ENCODE peak calls at places on chromosomes 13 and 19, in five cellular contexts. S is hypothalamus; L is right cardiac atrium; B is stimulated activated CD8-positive, alpha-beta memory T cell treated with anti-CD3 and anti-CD28 coated beads, Interleukin-15, amount 100 ng/mL, for 24 hours; M is activated naive CD4-positive, alpha-beta T cell. W is an unnamed sample.

GRCh38 chr19:8244442-8244841 is 35.3 kb downstream of the CERS4 start:
- DNase-seq in B (no peak), S (no peak), M (no peak), L (no peak), W (no peak)

GRCh38 chr13:42544246-42544915 is 29.6 kb upstream of the TNFSF11 start:
- DNase-seq in B (no peak), M (no peak), S (no peak), L (no peak), W (no peak)

GRCh38 chr13:34435338-34435737 is 506.7 kb upstream of the NBEA start:
- DNase-seq in L (no peak), M (no peak), S (no peak), B (no peak), W (no peak)

GRCh38 chr19:6543866-6544347 is 13.1 kb downstream of the TNFSF9 start:
- DNase-seq in B (no peak), L (no peak), S (no peak), M (no peak), W (no peak)

GRCh38 chr13:49806126-49806536 is 13.6 kb upstream of the KPNA3 start:
- DNase-seq in M (no peak), B (no peak), S (no peak), L (no peak), W (no peak)

GRCh38 chr19:19997656-19998268 is 41.5 kb downstream of the ZNF682 start:
- DNase-seq in L (peak; percentile 21), B (peak; percentile 8), M (no peak), S (no peak), W (peak; percentile 12)

GRCh38 chr13:45820106-45820838 is 31.3 kb downstream of the SIAH3 start:
- DNase-seq in L (no peak), M (no peak), B (no peak), S (no peak), W (no peak)

GRCh38 chr19:3573162-3573857 is 566 bp downstream of the HMG20B start:
- DNase-seq in L (no peak), S (no peak), M (no peak), B (no peak), W (no peak)

GRCh38 chr13:97068964-97069815 is 74.9 kb upstream of the OXGR1 start:
- DNase-seq in M (no peak), L (no peak), S (no peak), B (no peak), W (no peak)

GRCh38 chr19:35030257-35031071 is at the start of gene SCN1B:
- DNase-seq in B (peak; percentile 50), M (peak; percentile 31), S (peak; percentile 61), L (peak; percentile 77), W (peak; percentile 57)

GRCh38 chr19:39661565-39661964 is 5.9 kb downstream of the LGALS16 start:
- DNase-seq in L (no peak), B (no peak), M (no peak), S (no peak), W (no peak)

GRCh38 chr13:22187329-22187728 is 516.5 kb downstream of the FGF9 start:
- DNase-seq in S (no peak), M (no peak), B (no peak), L (no peak), W (no peak)

GRCh38 chr13:40537146-40537895 is 129.1 kb downstream of the FOXO1 start:
- DNase-seq in B (no peak), S (no peak), L (no peak), M (no peak), W (no peak)

GRCh38 chr19:49988433-49988832 is 27.5 kb upstream of the SIGLEC11 start:
- DNase-seq in L (no peak), B (no peak), M (no peak), S (no peak), W (peak; percentile 47)

W was measured in putamen.